ENCODE peak calls at places on chromosomes 2 and 18, in five cellular contexts. One of them, this sample, is unnamed.

GRCh38 chr2:127217470-127218325 is 2.4 kb downstream of the CYP27C1 start:
- DNase-seq in naive thymus-derived CD8-positive, alpha-beta T cell: no peak
- DNase-seq in left ventricle myocardium inferior: no peak
- DNase-seq in LoVo: peak; percentile 58
- DNase-seq in hippocampal formation: no peak
- DNase-seq in this sample: no peak

GRCh38 chr2:81412681-81413080 is 1108.1 kb upstream of the LRRTM1 start:
- DNase-seq in LoVo: peak; percentile 14
- DNase-seq in naive thymus-derived CD8-positive, alpha-beta T cell: no peak
- DNase-seq in hippocampal formation: no peak
- DNase-seq in left ventricle myocardium inferior: no peak
- DNase-seq in this sample: no peak

GRCh38 chr2:74834806-74835755 is 1.2 kb downstream of the HK2 start:
- DNase-seq in naive thymus-derived CD8-positive, alpha-beta T cell: peak; percentile 58
- DNase-seq in left ventricle myocardium inferior: peak; percentile 27
- DNase-seq in hippocampal formation: no peak
- DNase-seq in LoVo: peak; percentile 56
- DNase-seq in this sample: peak; percentile 65

GRCh38 chr2:19301706-19302105 is 56.7 kb downstream of the OSR1 start:
- DNase-seq in LoVo: no peak
- DNase-seq in left ventricle myocardium inferior: no peak
- DNase-seq in naive thymus-derived CD8-positive, alpha-beta T cell: no peak
- DNase-seq in hippocampal formation: no peak
- DNase-seq in this sample: no peak

GRCh38 chr2:102356381-102356712 is 751 bp downstream of the IL18R1 start:
- DNase-seq in hippocampal formation: no peak
- DNase-seq in left ventricle myocardium inferior: no peak
- DNase-seq in LoVo: no peak
- DNase-seq in naive thymus-derived CD8-positive, alpha-beta T cell: no peak
- DNase-seq in this sample: no peak

GRCh38 chr2:241808701-241809382 is at the start of gene NEU4:
- DNase-seq in hippocampal formation: no peak
- DNase-seq in LoVo: no peak
- DNase-seq in naive thymus-derived CD8-positive, alpha-beta T cell: no peak
- DNase-seq in left ventricle myocardium inferior: peak; percentile 11
- DNase-seq in this sample: no peak

GRCh38 chr2:69549421-69549820 is 94.1 kb downstream of the AAK1 start:
- DNase-seq in naive thymus-derived CD8-positive, alpha-beta T cell: no peak
- DNase-seq in LoVo: no peak
- DNase-seq in left ventricle myocardium inferior: no peak
- DNase-seq in hippocampal formation: no peak
- DNase-seq in this sample: no peak

GRCh38 chr2:138846216-138846821 is 66.1 kb upstream of the NXPH2 start:
- DNase-seq in LoVo: peak; percentile 46
- DNase-seq in left ventricle myocardium inferior: no peak
- DNase-seq in naive thymus-derived CD8-positive, alpha-beta T cell: no peak
- DNase-seq in hippocampal formation: no peak
- DNase-seq in this sample: no peak

GRCh38 chr2:224870341-224870740 is 154.2 kb upstream of the CCDC195 start:
- DNase-seq in naive thymus-derived CD8-positive, alpha-beta T cell: no peak
- DNase-seq in hippocampal formation: no peak
- DNase-seq in left ventricle myocardium inferior: no peak
- DNase-seq in LoVo: no peak
- DNase-seq in this sample: no peak

GRCh38 chr18:74271656-74272055 is 20.1 kb downstream of the CYB5A start:
- DNase-seq in naive thymus-derived CD8-positive, alpha-beta T cell: no peak
- DNase-seq in left ventricle myocardium inferior: no peak
- DNase-seq in hippocampal formation: no peak
- DNase-seq in LoVo: no peak
- DNase-seq in this sample: no peak

GRCh38 chr2:180040146-180040925 is 33.2 kb upstream of the CWC22 start:
- DNase-seq in hippocampal formation: no peak
- DNase-seq in left ventricle myocardium inferior: no peak
- DNase-seq in naive thymus-derived CD8-positive, alpha-beta T cell: no peak
- DNase-seq in LoVo: no peak
- DNase-seq in this sample: no peak

GRCh38 chr2:158845869-158846268 is 50.8 kb downstream of the DAPL1 start:
- DNase-seq in hippocampal formation: no peak
- DNase-seq in naive thymus-derived CD8-positive, alpha-beta T cell: no peak
- DNase-seq in LoVo: no peak
- DNase-seq in left ventricle myocardium inferior: no peak
- DNase-seq in this sample: no peak

GRCh38 chr2:133884739-133885381 is 316.6 kb upstream of the NCKAP5 start:
- DNase-seq in hippocampal formation: no peak
- DNase-seq in left ventricle myocardium inferior: no peak
- DNase-seq in naive thymus-derived CD8-positive, alpha-beta T cell: no peak
- DNase-seq in LoVo: no peak
- DNase-seq in this sample: peak; percentile 10

GRCh38 chr18:22470511-22471181 is 52.9 kb upstream of the CTAGE1 start:
- DNase-seq in LoVo: no peak
- DNase-seq in left ventricle myocardium inferior: peak; percentile 42
- DNase-seq in naive thymus-derived CD8-positive, alpha-beta T cell: no peak
- DNase-seq in hippocampal formation: no peak
- DNase-seq in this sample: no peak

GRCh38 chr2:237324446-237325236 is 89.3 kb downstream of the COL6A3 start:
- DNase-seq in naive thymus-derived CD8-positive, alpha-beta T cell: no peak
- DNase-seq in LoVo: no peak
- DNase-seq in left ventricle myocardium inferior: no peak
- DNase-seq in hippocampal formation: no peak
- DNase-seq in this sample: no peak

GRCh38 chr18:2881088-2881487 is 34.3 kb downstream of the EMILIN2 start:
- DNase-seq in hippocampal formation: no peak
- DNase-seq in LoVo: no peak
- DNase-seq in naive thymus-derived CD8-positive, alpha-beta T cell: no peak
- DNase-seq in left ventricle myocardium inferior: no peak
- DNase-seq in this sample: no peak

GRCh38 chr2:192585418-192585817 is 390.7 kb upstream of the TMEFF2 start:
- DNase-seq in naive thymus-derived CD8-positive, alpha-beta T cell: no peak
- DNase-seq in LoVo: no peak
- DNase-seq in left ventricle myocardium inferior: no peak
- DNase-seq in hippocampal formation: no peak
- DNase-seq in this sample: no peak

GRCh38 chr2:75560022-75560767 is 544 bp downstream of the EVA1A start:
- DNase-seq in LoVo: no peak
- DNase-seq in naive thymus-derived CD8-positive, alpha-beta T cell: peak; percentile 4
- DNase-seq in hippocampal formation: no peak
- DNase-seq in left ventricle myocardium inferior: peak; percentile 33
- DNase-seq in this sample: no peak

GRCh38 chr2:7111626-7112025 is 194.4 kb downstream of the RNF144A start:
- DNase-seq in left ventricle myocardium inferior: no peak
- DNase-seq in hippocampal formation: no peak
- DNase-seq in naive thymus-derived CD8-positive, alpha-beta T cell: no peak
- DNase-seq in LoVo: no peak
- DNase-seq in this sample: no peak

GRCh38 chr2:80068068-80068467 is 236.5 kb downstream of the LRRTM1 start:
- DNase-seq in left ventricle myocardium inferior: no peak
- DNase-seq in LoVo: no peak
- DNase-seq in hippocampal formation: no peak
- DNase-seq in naive thymus-derived CD8-positive, alpha-beta T cell: no peak
- DNase-seq in this sample: no peak

GRCh38 chr2:59076079-59076619 is 835.0 kb upstream of the FANCL start:
- DNase-seq in left ventricle myocardium inferior: no peak
- DNase-seq in LoVo: no peak
- DNase-seq in naive thymus-derived CD8-positive, alpha-beta T cell: no peak
- DNase-seq in hippocampal formation: no peak
- DNase-seq in this sample: no peak

GRCh38 chr2:233513953-233514655 is 52.5 kb downstream of the USP40 start:
- DNase-seq in left ventricle myocardium inferior: no peak
- DNase-seq in naive thymus-derived CD8-positive, alpha-beta T cell: no peak
- DNase-seq in hippocampal formation: no peak
- DNase-seq in LoVo: no peak
- DNase-seq in this sample: peak; percentile 31

GRCh38 chr18:35582310-35582682 is 756 bp downstream of the GALNT1 start:
- DNase-seq in hippocampal formation: no peak
- DNase-seq in LoVo: no peak
- DNase-seq in naive thymus-derived CD8-positive, alpha-beta T cell: no peak
- DNase-seq in left ventricle myocardium inferior: no peak
- DNase-seq in this sample: no peak

GRCh38 chr2:74045454-74045853 is 60.7 kb downstream of the TET3 start:
- DNase-seq in naive thymus-derived CD8-positive, alpha-beta T cell: no peak
- DNase-seq in LoVo: no peak
- DNase-seq in left ventricle myocardium inferior: no peak
- DNase-seq in hippocampal formation: no peak
- DNase-seq in this sample: no peak

GRCh38 chr2:133840761-133841160 is 272.5 kb upstream of the NCKAP5 start:
- DNase-seq in naive thymus-derived CD8-positive, alpha-beta T cell: no peak
- DNase-seq in LoVo: no peak
- DNase-seq in left ventricle myocardium inferior: no peak
- DNase-seq in hippocampal formation: no peak
- DNase-seq in this sample: no peak

GRCh38 chr2:171671867-171672266 is 15.4 kb upstream of the DYNC1I2 start:
- DNase-seq in left ventricle myocardium inferior: no peak
- DNase-seq in naive thymus-derived CD8-positive, alpha-beta T cell: no peak
- DNase-seq in hippocampal formation: no peak
- DNase-seq in LoVo: no peak
- DNase-seq in this sample: no peak

GRCh38 chr2:31428001-31428418 is 13.5 kb upstream of the XDH start:
- DNase-seq in left ventricle myocardium inferior: no peak
- DNase-seq in naive thymus-derived CD8-positive, alpha-beta T cell: no peak
- DNase-seq in hippocampal formation: no peak
- DNase-seq in LoVo: no peak
- DNase-seq in this sample: no peak

GRCh38 chr2:9950521-9951271 is 797 bp upstream of the GRHL1 start:
- DNase-seq in hippocampal formation: no peak
- DNase-seq in LoVo: peak; percentile 52
- DNase-seq in left ventricle myocardium inferior: peak; percentile 29
- DNase-seq in naive thymus-derived CD8-positive, alpha-beta T cell: no peak
- DNase-seq in this sample: peak; percentile 59

GRCh38 chr18:35027206-35027605 is 14.0 kb upstream of the MAPRE2 start:
- DNase-seq in left ventricle myocardium inferior: no peak
- DNase-seq in naive thymus-derived CD8-positive, alpha-beta T cell: no peak
- DNase-seq in hippocampal formation: no peak
- DNase-seq in LoVo: no peak
- DNase-seq in this sample: no peak

GRCh38 chr2:72081450-72081849 is 66.2 kb downstream of the CYP26B1 start:
- DNase-seq in naive thymus-derived CD8-positive, alpha-beta T cell: no peak
- DNase-seq in left ventricle myocardium inferior: no peak
- DNase-seq in LoVo: no peak
- DNase-seq in hippocampal formation: no peak
- DNase-seq in this sample: no peak

GRCh38 chr18:23933407-23933806 is 81.1 kb upstream of the TTC39C start:
- DNase-seq in LoVo: no peak
- DNase-seq in left ventricle myocardium inferior: no peak
- DNase-seq in naive thymus-derived CD8-positive, alpha-beta T cell: no peak
- DNase-seq in hippocampal formation: no peak
- DNase-seq in this sample: no peak

GRCh38 chr2:69012310-69013122 is 463 bp upstream of the ANTXR1 start:
- DNase-seq in hippocampal formation: peak; percentile 38
- DNase-seq in left ventricle myocardium inferior: peak; percentile 72
- DNase-seq in LoVo: no peak
- DNase-seq in naive thymus-derived CD8-positive, alpha-beta T cell: peak; percentile 49
- DNase-seq in this sample: peak; percentile 18

GRCh38 chr2:16321872-16322271 is 343.8 kb downstream of the CYRIA start:
- DNase-seq in naive thymus-derived CD8-positive, alpha-beta T cell: no peak
- DNase-seq in LoVo: no peak
- DNase-seq in left ventricle myocardium inferior: no peak
- DNase-seq in hippocampal formation: peak; percentile 42
- DNase-seq in this sample: no peak

GRCh38 chr2:64846175-64846574 is 143.0 kb upstream of the SLC1A4 start:
- DNase-seq in LoVo: no peak
- DNase-seq in left ventricle myocardium inferior: no peak
- DNase-seq in naive thymus-derived CD8-positive, alpha-beta T cell: no peak
- DNase-seq in hippocampal formation: no peak
- DNase-seq in this sample: no peak

GRCh38 chr2:15041429-15041837 is 408.9 kb downstream of the LRATD1 start:
- DNase-seq in LoVo: no peak
- DNase-seq in naive thymus-derived CD8-positive, alpha-beta T cell: no peak
- DNase-seq in hippocampal formation: peak; percentile 4
- DNase-seq in left ventricle myocardium inferior: peak; percentile 48
- DNase-seq in this sample: no peak

GRCh38 chr2:221073650-221074049 is 498.5 kb downstream of the EPHA4 start:
- DNase-seq in naive thymus-derived CD8-positive, alpha-beta T cell: no peak
- DNase-seq in LoVo: no peak
- DNase-seq in left ventricle myocardium inferior: no peak
- DNase-seq in hippocampal formation: no peak
- DNase-seq in this sample: no peak

GRCh38 chr2:75311521-75311920 is 112.2 kb upstream of the TACR1 start:
- DNase-seq in left ventricle myocardium inferior: no peak
- DNase-seq in hippocampal formation: no peak
- DNase-seq in LoVo: no peak
- DNase-seq in naive thymus-derived CD8-positive, alpha-beta T cell: no peak
- DNase-seq in this sample: no peak

GRCh38 chr2:52260904-52261303 is 1229.0 kb upstream of the NRXN1 start:
- DNase-seq in LoVo: no peak
- DNase-seq in naive thymus-derived CD8-positive, alpha-beta T cell: no peak
- DNase-seq in hippocampal formation: no peak
- DNase-seq in left ventricle myocardium inferior: no peak
- DNase-seq in this sample: no peak